ENCODE peak calls at places on chromosomes 13 and 19, in ten cellular contexts. O is naive thymus-derived CD8-positive, alpha-beta T cell; F is NCI-H1930; Y is neural progenitor cell; Z is NCI-H187; W is mesothelial cell of epicardium; H is CD4-positive, alpha-beta T cell; P is heart left ventricle; X is NCI-H2081; Q is esophagus squamous epithelium. C is an unnamed sample.

GRCh38 chr13:41601718-41602445 is 144.5 kb downstream of the RGCC start:
- DNase-seq in O (no peak), F (no peak), Y (no peak), Z (no peak), W (no peak), H (no peak), P (no peak), X (no peak), Q (no peak), C (no peak)

GRCh38 chr13:43085545-43085944 is 62.2 kb downstream of the DNAJC15 start:
- DNase-seq in O (peak; percentile 13), F (no peak), Y (no peak), Z (no peak), W (no peak), H (no peak), P (no peak), X (peak; percentile 36), Q (no peak), C (no peak)

GRCh38 chr19:5929179-5929578 is 15.1 kb downstream of the CAPS start:
- DNase-seq in O (no peak), F (no peak), Y (no peak), Z (no peak), W (no peak), H (no peak), P (no peak), X (no peak), Q (no peak), C (no peak)

GRCh38 chr13:114315074-114315785 is 927 bp downstream of the CHAMP1 start:
- DNase-seq in O (peak; percentile 35), F (no peak), Y (no peak), Z (no peak), W (no peak), H (no peak), P (no peak), X (no peak), Q (no peak), C (no peak)

GRCh38 chr19:3670796-3671679 is 29.2 kb downstream of the PIP5K1C start:
- DNase-seq in O (no peak), F (no peak), Y (no peak), Z (no peak), W (no peak), H (no peak), P (peak; percentile 88), X (no peak), Q (no peak), C (peak; percentile 60)

GRCh38 chr13:36297600-36298338 is at the start of gene CCDC169:
- DNase-seq in O (peak; percentile 38), F (peak; percentile 69), Y (peak; percentile 84), Z (peak; percentile 19), W (peak; percentile 73), H (peak; percentile 38), P (peak; percentile 87), X (peak; percentile 57), Q (peak; percentile 5), C (peak; percentile 38)

GRCh38 chr19:56811480-56811879 is 29.0 kb downstream of the PEG3 start:
- DNase-seq in O (no peak), F (no peak), Y (no peak), Z (no peak), W (no peak), H (no peak), P (no peak), X (no peak), Q (no peak), C (no peak)

GRCh38 chr13:73416093-73416492 is 357.3 kb downstream of the KLF5 start:
- DNase-seq in O (no peak), F (no peak), Y (peak; percentile 30), Z (no peak), W (no peak), H (no peak), P (no peak), X (no peak), Q (no peak), C (no peak)

GRCh38 chr13:86002921-86003488 is 203.8 kb upstream of the SLITRK6 start:
- DNase-seq in O (no peak), F (peak; percentile 83), Y (peak; percentile 82), Z (no peak), W (no peak), H (no peak), P (no peak), X (peak; percentile 98), Q (no peak), C (no peak)

GRCh38 chr19:10679743-10680142 is 21.5 kb upstream of the QTRT1 start:
- DNase-seq in O (no peak), F (no peak), Y (no peak), Z (no peak), W (no peak), H (no peak), P (no peak), X (no peak), Q (no peak), C (no peak)

GRCh38 chr19:6828698-6829633 is 56.5 kb downstream of the VAV1 start:
- DNase-seq in O (no peak), F (peak; percentile 15), Y (no peak), Z (no peak), W (no peak), H (no peak), P (no peak), X (no peak), Q (no peak), C (no peak)

GRCh38 chr13:35649162-35649561 is 172.7 kb upstream of the MAB21L1 start:
- DNase-seq in O (no peak), F (no peak), Y (no peak), Z (no peak), W (no peak), H (no peak), P (no peak), X (no peak), Q (no peak), C (no peak)

GRCh38 chr13:68719815-68720214 is 1387.8 kb upstream of the ATXN8OS start:
- DNase-seq in O (no peak), F (no peak), Y (no peak), Z (no peak), W (no peak), H (no peak), P (no peak), X (no peak), Q (no peak), C (no peak)

GRCh38 chr19:17112700-17113099 is 37.1 kb downstream of the MYO9B start:
- DNase-seq in O (no peak), F (no peak), Y (no peak), Z (no peak), W (no peak), H (no peak), P (no peak), X (no peak), Q (no peak), C (no peak)

GRCh38 chr13:73467103-73467502 is 408.3 kb downstream of the KLF5 start:
- DNase-seq in O (no peak), F (no peak), Y (no peak), Z (no peak), W (no peak), H (no peak), P (no peak), X (no peak), Q (no peak), C (no peak)

GRCh38 chr19:18775586-18776287 is 15.4 kb downstream of the COMP start:
- DNase-seq in O (no peak), F (no peak), Y (no peak), Z (no peak), W (no peak), H (no peak), P (peak; percentile 47), X (no peak), Q (no peak), C (no peak)

GRCh38 chr19:18915639-18916038 is 3.5 kb downstream of the COPE start:
- DNase-seq in O (no peak), F (peak; percentile 4), Y (peak; percentile 69), Z (no peak), W (no peak), H (no peak), P (no peak), X (peak; percentile 34), Q (no peak), C (no peak)

GRCh38 chr19:50723069-50723468 is at the start of gene CLEC11A:
- DNase-seq in O (no peak), F (no peak), Y (no peak), Z (no peak), W (no peak), H (no peak), P (peak; percentile 84), X (no peak), Q (no peak), C (no peak)

GRCh38 chr13:82294226-82294625 is 1588.0 kb downstream of the SLITRK1 start:
- DNase-seq in O (no peak), F (no peak), Y (no peak), Z (no peak), W (no peak), H (no peak), P (no peak), X (no peak), Q (no peak), C (no peak)

GRCh38 chr19:56639217-56639616 is 3.7 kb upstream of the SMIM17 start:
- DNase-seq in O (no peak), F (no peak), Y (peak; percentile 60), Z (no peak), W (no peak), H (no peak), P (no peak), X (no peak), Q (no peak), C (no peak)

GRCh38 chr19:31128291-31128690 is 220.9 kb downstream of the TSHZ3 start:
- DNase-seq in O (no peak), F (no peak), Y (no peak), Z (no peak), W (no peak), H (no peak), P (no peak), X (no peak), Q (no peak), C (no peak)

GRCh38 chr13:30364133-30364532 is 56.8 kb upstream of the KATNAL1 start:
- DNase-seq in O (no peak), F (no peak), Y (no peak), Z (no peak), W (no peak), H (no peak), P (no peak), X (no peak), Q (no peak), C (no peak)

GRCh38 chr19:47765522-47766358 is 12.8 kb upstream of the SELENOW start:
- DNase-seq in O (no peak), F (peak; percentile 48), Y (peak; percentile 78), Z (peak; percentile 10), W (peak; percentile 74), H (peak; percentile 30), P (peak; percentile 87), X (peak; percentile 34), Q (no peak), C (no peak)

GRCh38 chr13:44199627-44200207 is 173.9 kb upstream of the SERP2 start:
- DNase-seq in O (no peak), F (no peak), Y (no peak), Z (no peak), W (no peak), H (no peak), P (no peak), X (peak; percentile 83), Q (no peak), C (no peak)

GRCh38 chr19:31583148-31583547 is 233.9 kb upstream of the TSHZ3 start:
- DNase-seq in O (no peak), F (no peak), Y (no peak), Z (no peak), W (no peak), H (no peak), P (no peak), X (no peak), Q (no peak), C (no peak)

GRCh38 chr13:99380921-99381645 is 73.9 kb upstream of the GPR183 start:
- DNase-seq in O (peak; percentile 66), F (no peak), Y (no peak), Z (no peak), W (no peak), H (peak; percentile 57), P (no peak), X (no peak), Q (no peak), C (peak; percentile 79)

GRCh38 chr13:59478908-59479307 is 684.8 kb downstream of the DIAPH3 start:
- DNase-seq in O (no peak), F (no peak), Y (peak; percentile 88), Z (no peak), W (no peak), H (no peak), P (no peak), X (no peak), Q (no peak), C (no peak)

GRCh38 chr13:31885994-31886393 is 145.6 kb upstream of the FRY start:
- DNase-seq in O (no peak), F (no peak), Y (peak; percentile 13), Z (no peak), W (no peak), H (no peak), P (no peak), X (no peak), Q (no peak), C (no peak)

C was measured in Peyer's patch.